ENCODE peak calls at places on chromosome 13, in seven cellular contexts. One of them, this sample, is unnamed.

GRCh38 chr13:45242070-45242469 is 41.2 kb upstream of the KCTD4 start:
- DNase-seq in fibroblast of lung: peak; percentile 80
- DNase-seq in neural progenitor cell: no peak
- DNase-seq in GM23338: no peak
- DNase-seq in DND-41: no peak
- DNase-seq in GM23248: peak; percentile 62
- DNase-seq in mammary epithelial cell: peak; percentile 57
- DNase-seq in this sample: peak; percentile 12

GRCh38 chr13:31765441-31765840 is 26.1 kb downstream of the RXFP2 start:
- DNase-seq in fibroblast of lung: peak; percentile 61
- DNase-seq in neural progenitor cell: no peak
- DNase-seq in GM23338: no peak
- DNase-seq in DND-41: no peak
- DNase-seq in GM23248: peak; percentile 88
- DNase-seq in mammary epithelial cell: peak; percentile 56
- DNase-seq in this sample: no peak

GRCh38 chr13:110524484-110525254 is 36.9 kb downstream of the RAB20 start:
- DNase-seq in fibroblast of lung: no peak
- DNase-seq in neural progenitor cell: no peak
- DNase-seq in GM23338: no peak
- DNase-seq in DND-41: peak; percentile 6
- DNase-seq in GM23248: no peak
- DNase-seq in mammary epithelial cell: peak; percentile 29
- DNase-seq in this sample: peak; percentile 72

GRCh38 chr13:113906566-113906965 is 42.7 kb upstream of the GAS6 start:
- DNase-seq in fibroblast of lung: no peak
- DNase-seq in neural progenitor cell: no peak
- DNase-seq in GM23338: no peak
- DNase-seq in DND-41: no peak
- DNase-seq in GM23248: peak; percentile 21
- DNase-seq in mammary epithelial cell: no peak
- DNase-seq in this sample: no peak

GRCh38 chr13:112444001-112444311 is 67.8 kb downstream of the SPACA7 start:
- DNase-seq in fibroblast of lung: peak; percentile 53
- DNase-seq in neural progenitor cell: peak; percentile 93
- DNase-seq in GM23338: peak; percentile 90
- DNase-seq in DND-41: peak; percentile 66
- DNase-seq in GM23248: peak; percentile 71
- DNase-seq in mammary epithelial cell: peak; percentile 27
- DNase-seq in this sample: peak; percentile 72

GRCh38 chr13:113655358-113656014 is 2.5 kb downstream of the ATP4B start:
- DNase-seq in fibroblast of lung: no peak
- DNase-seq in neural progenitor cell: no peak
- DNase-seq in GM23338: no peak
- DNase-seq in DND-41: no peak
- DNase-seq in GM23248: no peak
- DNase-seq in mammary epithelial cell: no peak
- DNase-seq in this sample: no peak

GRCh38 chr13:97627566-97627965 is 193.6 kb downstream of the RAP2A start:
- DNase-seq in fibroblast of lung: peak; percentile 98
- DNase-seq in neural progenitor cell: peak; percentile 20
- DNase-seq in GM23338: peak; percentile 42
- DNase-seq in DND-41: no peak
- DNase-seq in GM23248: peak; percentile 80
- DNase-seq in mammary epithelial cell: peak; percentile 53
- DNase-seq in this sample: peak; percentile 61

GRCh38 chr13:45297456-45298205 is 43.4 kb downstream of the TPT1 start:
- DNase-seq in fibroblast of lung: no peak
- DNase-seq in neural progenitor cell: no peak
- DNase-seq in GM23338: no peak
- DNase-seq in DND-41: no peak
- DNase-seq in GM23248: no peak
- DNase-seq in mammary epithelial cell: no peak
- DNase-seq in this sample: no peak

GRCh38 chr13:66477816-66478215 is 752.3 kb downstream of the PCDH9 start:
- DNase-seq in fibroblast of lung: no peak
- DNase-seq in neural progenitor cell: no peak
- DNase-seq in GM23338: no peak
- DNase-seq in DND-41: no peak
- DNase-seq in GM23248: no peak
- DNase-seq in mammary epithelial cell: no peak
- DNase-seq in this sample: no peak

GRCh38 chr13:47433461-47434005 is 536.7 kb upstream of the HTR2A start:
- DNase-seq in fibroblast of lung: peak; percentile 12
- DNase-seq in neural progenitor cell: no peak
- DNase-seq in GM23338: no peak
- DNase-seq in DND-41: no peak
- DNase-seq in GM23248: peak; percentile 70
- DNase-seq in mammary epithelial cell: no peak
- DNase-seq in this sample: peak; percentile 40

GRCh38 chr13:36357692-36358091 is 11.5 kb upstream of the SPART start:
- DNase-seq in fibroblast of lung: no peak
- DNase-seq in neural progenitor cell: no peak
- DNase-seq in GM23338: no peak
- DNase-seq in DND-41: no peak
- DNase-seq in GM23248: peak; percentile 10
- DNase-seq in mammary epithelial cell: no peak
- DNase-seq in this sample: no peak

GRCh38 chr13:77779461-77780272 is 82.2 kb downstream of the SLAIN1 start:
- DNase-seq in fibroblast of lung: peak; percentile 88
- DNase-seq in neural progenitor cell: peak; percentile 69
- DNase-seq in GM23338: peak; percentile 76
- DNase-seq in DND-41: peak; percentile 28
- DNase-seq in GM23248: peak; percentile 76
- DNase-seq in mammary epithelial cell: peak; percentile 22
- DNase-seq in this sample: peak; percentile 63

GRCh38 chr13:113233101-113233500 is 23.7 kb downstream of the CUL4A start:
- DNase-seq in fibroblast of lung: no peak
- DNase-seq in neural progenitor cell: no peak
- DNase-seq in GM23338: no peak
- DNase-seq in DND-41: no peak
- DNase-seq in GM23248: no peak
- DNase-seq in mammary epithelial cell: no peak
- DNase-seq in this sample: no peak

GRCh38 chr13:92575782-92576181 is 650.8 kb upstream of the GPC6 start:
- DNase-seq in fibroblast of lung: no peak
- DNase-seq in neural progenitor cell: no peak
- DNase-seq in GM23338: no peak
- DNase-seq in DND-41: no peak
- DNase-seq in GM23248: no peak
- DNase-seq in mammary epithelial cell: no peak
- DNase-seq in this sample: peak; percentile 25

GRCh38 chr13:92573467-92574057 is 653.0 kb upstream of the GPC6 start:
- DNase-seq in fibroblast of lung: peak; percentile 20
- DNase-seq in neural progenitor cell: peak; percentile 76
- DNase-seq in GM23338: peak; percentile 84
- DNase-seq in DND-41: no peak
- DNase-seq in GM23248: peak; percentile 9
- DNase-seq in mammary epithelial cell: no peak
- DNase-seq in this sample: peak; percentile 9

GRCh38 chr13:92578358-92578757 is 648.2 kb upstream of the GPC6 start:
- DNase-seq in fibroblast of lung: no peak
- DNase-seq in neural progenitor cell: no peak
- DNase-seq in GM23338: no peak
- DNase-seq in DND-41: no peak
- DNase-seq in GM23248: no peak
- DNase-seq in mammary epithelial cell: no peak
- DNase-seq in this sample: no peak

GRCh38 chr13:92572190-92572589 is 654.4 kb upstream of the GPC6 start:
- DNase-seq in fibroblast of lung: no peak
- DNase-seq in neural progenitor cell: peak; percentile 11
- DNase-seq in GM23338: no peak
- DNase-seq in DND-41: no peak
- DNase-seq in GM23248: no peak
- DNase-seq in mammary epithelial cell: no peak
- DNase-seq in this sample: no peak

GRCh38 chr13:92574499-92574898 is 652.1 kb upstream of the GPC6 start:
- DNase-seq in fibroblast of lung: no peak
- DNase-seq in neural progenitor cell: no peak
- DNase-seq in GM23338: no peak
- DNase-seq in DND-41: no peak
- DNase-seq in GM23248: no peak
- DNase-seq in mammary epithelial cell: peak; percentile 47
- DNase-seq in this sample: no peak
- H3K4me3 ChIP-seq in fibroblast of lung: no peak overlapping the region
- H3K4me3 ChIP-seq in neural progenitor cell: no peak overlapping the region
- H3K4me3 ChIP-seq in GM23338: no peak overlapping the region
- H3K4me3 ChIP-seq in DND-41: no peak overlapping the region
- H3K4me3 ChIP-seq in GM23248: no peak overlapping the region
- H3K4me3 ChIP-seq in mammary epithelial cell: no peak overlapping the region
- H3K4me3 ChIP-seq in this sample: no peak overlapping the region

GRCh38 chr13:101792189-101792588 is 339.7 kb downstream of the ITGBL1 start:
- DNase-seq in fibroblast of lung: no peak
- DNase-seq in neural progenitor cell: no peak
- DNase-seq in GM23338: no peak
- DNase-seq in DND-41: no peak
- DNase-seq in GM23248: no peak
- DNase-seq in mammary epithelial cell: no peak
- DNase-seq in this sample: no peak

GRCh38 chr13:101795025-101795424 is 342.6 kb downstream of the ITGBL1 start:
- DNase-seq in fibroblast of lung: no peak
- DNase-seq in neural progenitor cell: no peak
- DNase-seq in GM23338: no peak
- DNase-seq in DND-41: no peak
- DNase-seq in GM23248: no peak
- DNase-seq in mammary epithelial cell: no peak
- DNase-seq in this sample: no peak

GRCh38 chr13:101799196-101799595 is 346.7 kb downstream of the ITGBL1 start:
- DNase-seq in fibroblast of lung: no peak
- DNase-seq in neural progenitor cell: peak; percentile 5
- DNase-seq in GM23338: peak; percentile 17
- DNase-seq in DND-41: no peak
- DNase-seq in GM23248: no peak
- DNase-seq in mammary epithelial cell: no peak
- DNase-seq in this sample: no peak

GRCh38 chr13:101795460-101795859 is 343.0 kb downstream of the ITGBL1 start:
- DNase-seq in fibroblast of lung: no peak
- DNase-seq in neural progenitor cell: no peak
- DNase-seq in GM23338: no peak
- DNase-seq in DND-41: no peak
- DNase-seq in GM23248: no peak
- DNase-seq in mammary epithelial cell: no peak
- DNase-seq in this sample: no peak
- TF ChIP-seq EZH2 in fibroblast of lung: no peak
- TF ChIP-seq EZH2 in neural progenitor cell: no peak
- TF ChIP-seq EZH2 in GM23338: no peak
- TF ChIP-seq EZH2 in DND-41: no peak
- TF ChIP-seq EZH2 in GM23248: no peak
- TF ChIP-seq EZH2 in mammary epithelial cell: no peak
- TF ChIP-seq EZH2 in this sample: no peak

DNA sequence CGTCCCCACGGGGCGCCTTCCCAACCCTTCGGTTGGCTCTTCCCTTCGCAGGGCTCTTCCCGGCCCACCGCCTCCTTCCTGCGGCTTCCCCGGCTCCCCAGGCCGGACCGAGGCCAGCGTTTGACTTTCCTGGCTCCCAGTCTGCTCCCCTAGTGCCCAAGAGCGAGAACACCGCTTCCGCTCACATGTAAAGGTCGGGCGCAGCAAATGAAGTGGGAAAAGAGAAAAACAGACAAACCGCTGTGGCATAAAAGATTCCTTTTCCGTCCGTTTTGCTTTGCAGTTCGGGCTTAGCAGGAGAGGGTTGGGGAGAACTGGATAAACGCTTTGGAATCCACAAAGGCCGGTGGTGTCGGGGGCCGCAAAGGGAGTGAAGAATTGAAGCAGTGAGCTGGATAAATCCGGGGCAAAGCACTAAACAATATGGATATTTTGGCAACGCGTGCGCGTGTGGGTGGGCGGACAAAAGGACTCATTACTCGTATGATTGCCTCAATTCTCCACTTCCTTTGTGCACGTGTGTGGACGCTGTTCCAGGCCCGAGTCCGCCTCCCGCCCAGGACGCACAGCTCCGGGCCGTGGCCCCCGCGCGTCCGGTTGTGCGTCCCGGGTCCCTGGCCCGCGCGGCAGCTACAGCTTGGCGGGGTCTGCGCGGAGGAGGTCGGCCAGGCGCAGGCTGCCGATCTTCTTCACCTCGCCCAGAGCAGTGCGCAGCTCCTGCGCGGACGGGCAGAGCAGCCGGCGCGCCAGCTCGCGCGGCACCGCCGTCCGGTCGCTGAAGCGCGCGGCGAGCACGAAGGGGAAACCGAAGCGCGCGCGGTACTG is 8.6 kb upstream of the CDX2 start:
- DNase-seq in fibroblast of lung: no peak
- DNase-seq in neural progenitor cell: peak; percentile 77
- DNase-seq in GM23338: peak; percentile 81
- DNase-seq in DND-41: no peak
- DNase-seq in GM23248: peak; percentile 39
- DNase-seq in mammary epithelial cell: peak; percentile 45
- DNase-seq in this sample: no peak
- H3K4me3 ChIP-seq in fibroblast of lung: no peak overlapping the region
- H3K4me3 ChIP-seq in neural progenitor cell: peak overlapping the region; percentile 26
- H3K4me3 ChIP-seq in GM23338: peak overlapping the region; percentile 34
- H3K4me3 ChIP-seq in DND-41: no peak overlapping the region
- H3K4me3 ChIP-seq in GM23248: no peak overlapping the region
- H3K4me3 ChIP-seq in mammary epithelial cell: no peak overlapping the region
- H3K4me3 ChIP-seq in this sample: no peak overlapping the region

DNA sequence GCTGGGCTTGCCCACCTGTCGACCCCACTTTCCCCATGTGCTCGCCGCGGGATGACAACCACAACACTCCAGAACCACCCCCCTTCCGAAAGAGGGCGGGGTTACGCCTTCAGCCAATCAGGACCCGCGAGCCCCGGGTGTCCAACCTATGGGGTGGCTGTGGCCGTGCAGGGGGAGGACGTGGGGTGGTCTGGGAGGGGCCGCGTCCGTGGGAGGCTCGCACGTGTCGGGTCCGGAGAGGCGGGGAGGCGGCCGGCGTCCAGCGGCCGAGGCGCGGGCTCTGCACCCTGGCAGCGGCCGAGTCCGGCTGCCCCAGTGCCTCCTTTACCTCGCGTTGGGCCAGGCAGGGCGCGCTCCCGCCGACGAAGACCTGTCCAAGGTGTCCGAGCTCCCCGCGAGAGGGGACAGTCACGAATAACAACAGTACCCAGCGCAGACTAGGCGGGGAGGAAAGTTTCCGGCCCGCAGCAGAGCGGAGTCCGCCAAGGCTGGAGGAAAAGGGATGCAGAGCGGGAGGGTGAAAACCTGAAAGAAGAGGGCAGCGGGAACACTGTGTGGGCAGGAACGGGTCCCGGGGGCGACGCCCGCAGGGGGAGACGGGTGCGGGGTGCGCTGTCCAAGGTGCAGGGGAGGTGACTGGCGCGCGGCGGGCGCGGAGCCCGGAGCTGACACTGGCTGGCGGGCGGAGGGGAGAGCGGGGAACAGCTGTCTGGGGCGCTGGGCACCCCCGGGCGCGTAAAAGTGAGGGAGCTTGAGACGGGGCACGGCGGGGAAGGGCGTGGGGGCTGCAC is 896 bp downstream of the ENOX1 start:
- DNase-seq in fibroblast of lung: peak; percentile 77
- DNase-seq in neural progenitor cell: peak; percentile 77
- DNase-seq in GM23338: peak; percentile 70
- DNase-seq in DND-41: no peak
- DNase-seq in GM23248: peak; percentile 76
- DNase-seq in mammary epithelial cell: peak; percentile 56
- DNase-seq in this sample: peak; percentile 48
- TF ChIP-seq EZH2 in fibroblast of lung: no peak
- TF ChIP-seq EZH2 in neural progenitor cell: peak; percentile 50
- TF ChIP-seq EZH2 in GM23338: peak; percentile 44
- TF ChIP-seq EZH2 in DND-41: no peak
- TF ChIP-seq EZH2 in GM23248: no peak
- TF ChIP-seq EZH2 in mammary epithelial cell: no peak
- TF ChIP-seq EZH2 in this sample: no peak